ENCODE peak calls at places on chromosome 20, in seven cellular contexts. One of them, this sample, is unnamed.

GRCh38 chr20:6381887-6382286 is 259.1 kb upstream of the FERMT1 start:
- DNase-seq in prostate gland: no peak
- DNase-seq in endothelial cell of umbilical vein: peak; percentile 4
- DNase-seq in ovary: no peak
- DNase-seq in Panc1: no peak
- DNase-seq in tibial artery: no peak
- DNase-seq in PC-9: no peak
- DNase-seq in this sample: peak; percentile 16

GRCh38 chr20:23294671-23295070 is 55.9 kb upstream of the NXT1 start:
- DNase-seq in prostate gland: no peak
- DNase-seq in endothelial cell of umbilical vein: no peak
- DNase-seq in ovary: no peak
- DNase-seq in Panc1: no peak
- DNase-seq in tibial artery: no peak
- DNase-seq in PC-9: no peak
- DNase-seq in this sample: no peak

GRCh38 chr20:32898721-32899120 is 40.0 kb downstream of the EFCAB8 start:
- DNase-seq in prostate gland: no peak
- DNase-seq in endothelial cell of umbilical vein: no peak
- DNase-seq in ovary: no peak
- DNase-seq in Panc1: no peak
- DNase-seq in tibial artery: no peak
- DNase-seq in PC-9: no peak
- DNase-seq in this sample: peak; percentile 46

GRCh38 chr20:13791562-13792459 is 7.0 kb downstream of the NDUFAF5 start:
- DNase-seq in prostate gland: no peak
- DNase-seq in endothelial cell of umbilical vein: no peak
- DNase-seq in ovary: no peak
- DNase-seq in Panc1: no peak
- DNase-seq in tibial artery: no peak
- DNase-seq in PC-9: no peak
- DNase-seq in this sample: no peak

GRCh38 chr20:49690899-49691620 is 22.6 kb downstream of the B4GALT5 start:
- DNase-seq in prostate gland: no peak
- DNase-seq in endothelial cell of umbilical vein: peak; percentile 89
- DNase-seq in ovary: no peak
- DNase-seq in Panc1: no peak
- DNase-seq in tibial artery: no peak
- DNase-seq in PC-9: no peak
- DNase-seq in this sample: peak; percentile 50

GRCh38 chr20:37543828-37544227 is 16.2 kb upstream of the BLCAP start:
- DNase-seq in prostate gland: no peak
- DNase-seq in endothelial cell of umbilical vein: peak; percentile 55
- DNase-seq in ovary: no peak
- DNase-seq in Panc1: no peak
- DNase-seq in tibial artery: no peak
- DNase-seq in PC-9: peak; percentile 71
- DNase-seq in this sample: no peak

GRCh38 chr20:828987-829386 is 4.5 kb upstream of the FAM110A start:
- DNase-seq in prostate gland: no peak
- DNase-seq in endothelial cell of umbilical vein: no peak
- DNase-seq in ovary: no peak
- DNase-seq in Panc1: no peak
- DNase-seq in tibial artery: no peak
- DNase-seq in PC-9: no peak
- DNase-seq in this sample: no peak

GRCh38 chr20:61932711-61933480 is 132.8 kb downstream of the TAF4 start:
- DNase-seq in prostate gland: no peak
- DNase-seq in endothelial cell of umbilical vein: no peak
- DNase-seq in ovary: no peak
- DNase-seq in Panc1: no peak
- DNase-seq in tibial artery: peak; percentile 13
- DNase-seq in PC-9: no peak
- DNase-seq in this sample: no peak

GRCh38 chr20:46093531-46093930 is 3.8 kb upstream of the NCOA5 start:
- DNase-seq in prostate gland: no peak
- DNase-seq in endothelial cell of umbilical vein: no peak
- DNase-seq in ovary: no peak
- DNase-seq in Panc1: no peak
- DNase-seq in tibial artery: no peak
- DNase-seq in PC-9: peak; percentile 5
- DNase-seq in this sample: peak; percentile 18

GRCh38 chr20:10917826-10918225 is 244.0 kb upstream of the JAG1 start:
- DNase-seq in prostate gland: no peak
- DNase-seq in endothelial cell of umbilical vein: no peak
- DNase-seq in ovary: no peak
- DNase-seq in Panc1: no peak
- DNase-seq in tibial artery: no peak
- DNase-seq in PC-9: no peak
- DNase-seq in this sample: no peak

GRCh38 chr20:51800132-51800721 is 2.1 kb downstream of the SALL4 start:
- DNase-seq in prostate gland: peak; percentile 73
- DNase-seq in endothelial cell of umbilical vein: peak; percentile 62
- DNase-seq in ovary: peak; percentile 57
- DNase-seq in Panc1: peak; percentile 24
- DNase-seq in tibial artery: no peak
- DNase-seq in PC-9: peak; percentile 62
- DNase-seq in this sample: peak; percentile 15

GRCh38 chr20:63082308-63082938 is 75.7 kb upstream of the BHLHE23 start:
- DNase-seq in prostate gland: no peak
- DNase-seq in endothelial cell of umbilical vein: no peak
- DNase-seq in ovary: peak; percentile 38
- DNase-seq in Panc1: no peak
- DNase-seq in tibial artery: no peak
- DNase-seq in PC-9: no peak
- DNase-seq in this sample: no peak

GRCh38 chr20:62063981-62064787 is 1.5 kb downstream of the TAF4 start:
- DNase-seq in prostate gland: no peak
- DNase-seq in endothelial cell of umbilical vein: no peak
- DNase-seq in ovary: peak; percentile 51
- DNase-seq in Panc1: no peak
- DNase-seq in tibial artery: no peak
- DNase-seq in PC-9: peak; percentile 45
- DNase-seq in this sample: peak; percentile 14

GRCh38 chr20:20454367-20454766 is 86.5 kb downstream of the INSM1 start:
- DNase-seq in prostate gland: no peak
- DNase-seq in endothelial cell of umbilical vein: no peak
- DNase-seq in ovary: no peak
- DNase-seq in Panc1: no peak
- DNase-seq in tibial artery: no peak
- DNase-seq in PC-9: no peak
- DNase-seq in this sample: no peak

GRCh38 chr20:49700411-49701185 is 13.1 kb downstream of the B4GALT5 start:
- DNase-seq in prostate gland: no peak
- DNase-seq in endothelial cell of umbilical vein: peak; percentile 85
- DNase-seq in ovary: no peak
- DNase-seq in Panc1: no peak
- DNase-seq in tibial artery: no peak
- DNase-seq in PC-9: peak; percentile 89
- DNase-seq in this sample: peak; percentile 57

GRCh38 chr20:36141310-36141709 is 13.2 kb upstream of the EPB41L1 start:
- DNase-seq in prostate gland: no peak
- DNase-seq in endothelial cell of umbilical vein: no peak
- DNase-seq in ovary: no peak
- DNase-seq in Panc1: no peak
- DNase-seq in tibial artery: no peak
- DNase-seq in PC-9: no peak
- DNase-seq in this sample: no peak

GRCh38 chr20:20207291-20207690 is 155.0 kb downstream of the CFAP61 start:
- DNase-seq in prostate gland: no peak
- DNase-seq in endothelial cell of umbilical vein: no peak
- DNase-seq in ovary: no peak
- DNase-seq in Panc1: no peak
- DNase-seq in tibial artery: no peak
- DNase-seq in PC-9: no peak
- DNase-seq in this sample: no peak

GRCh38 chr20:2585811-2586210 is 49.4 kb downstream of the TMC2 start:
- DNase-seq in prostate gland: no peak
- DNase-seq in endothelial cell of umbilical vein: no peak
- DNase-seq in ovary: no peak
- DNase-seq in Panc1: no peak
- DNase-seq in tibial artery: no peak
- DNase-seq in PC-9: no peak
- DNase-seq in this sample: peak; percentile 34

GRCh38 chr20:24948939-24949679 is at the start of gene CST7:
- DNase-seq in prostate gland: no peak
- DNase-seq in endothelial cell of umbilical vein: no peak
- DNase-seq in ovary: no peak
- DNase-seq in Panc1: no peak
- DNase-seq in tibial artery: no peak
- DNase-seq in PC-9: no peak
- DNase-seq in this sample: no peak

GRCh38 chr20:32152421-32153155 is 43.1 kb downstream of the TM9SF4 start:
- DNase-seq in prostate gland: no peak
- DNase-seq in endothelial cell of umbilical vein: peak; percentile 52
- DNase-seq in ovary: no peak
- DNase-seq in Panc1: no peak
- DNase-seq in tibial artery: no peak
- DNase-seq in PC-9: no peak
- DNase-seq in this sample: no peak

GRCh38 chr20:49853640-49854039 is 41.0 kb downstream of the SLC9A8 start:
- DNase-seq in prostate gland: no peak
- DNase-seq in endothelial cell of umbilical vein: peak; percentile 61
- DNase-seq in ovary: no peak
- DNase-seq in Panc1: no peak
- DNase-seq in tibial artery: no peak
- DNase-seq in PC-9: peak; percentile 78
- DNase-seq in this sample: peak; percentile 64

GRCh38 chr20:19460386-19460785 is 247.9 kb downstream of the SLC24A3 start:
- DNase-seq in prostate gland: no peak
- DNase-seq in endothelial cell of umbilical vein: no peak
- DNase-seq in ovary: no peak
- DNase-seq in Panc1: no peak
- DNase-seq in tibial artery: no peak
- DNase-seq in PC-9: no peak
- DNase-seq in this sample: no peak

GRCh38 chr20:8774412-8774811 is 294.5 kb upstream of the PLCB4 start:
- DNase-seq in prostate gland: no peak
- DNase-seq in endothelial cell of umbilical vein: no peak
- DNase-seq in ovary: no peak
- DNase-seq in Panc1: no peak
- DNase-seq in tibial artery: no peak
- DNase-seq in PC-9: no peak
- DNase-seq in this sample: no peak

GRCh38 chr20:54140927-54141566 is 32.7 kb downstream of the CYP24A1 start:
- DNase-seq in prostate gland: no peak
- DNase-seq in endothelial cell of umbilical vein: no peak
- DNase-seq in ovary: no peak
- DNase-seq in Panc1: no peak
- DNase-seq in tibial artery: no peak
- DNase-seq in PC-9: peak; percentile 96
- DNase-seq in this sample: peak; percentile 98

GRCh38 chr20:21968486-21968885 is 263.0 kb downstream of the PAX1 start:
- DNase-seq in prostate gland: no peak
- DNase-seq in endothelial cell of umbilical vein: no peak
- DNase-seq in ovary: no peak
- DNase-seq in Panc1: no peak
- DNase-seq in tibial artery: no peak
- DNase-seq in PC-9: no peak
- DNase-seq in this sample: no peak

GRCh38 chr20:59424976-59425375 is 124.6 kb downstream of the EDN3 start:
- DNase-seq in prostate gland: no peak
- DNase-seq in endothelial cell of umbilical vein: no peak
- DNase-seq in ovary: no peak
- DNase-seq in Panc1: no peak
- DNase-seq in tibial artery: no peak
- DNase-seq in PC-9: no peak
- DNase-seq in this sample: no peak

GRCh38 chr20:59422911-59423520 is 122.6 kb downstream of the EDN3 start:
- DNase-seq in prostate gland: no peak
- DNase-seq in endothelial cell of umbilical vein: no peak
- DNase-seq in ovary: no peak
- DNase-seq in Panc1: no peak
- DNase-seq in tibial artery: no peak
- DNase-seq in PC-9: no peak
- DNase-seq in this sample: no peak

GRCh38 chr20:59421920-59422637 is 121.7 kb downstream of the EDN3 start:
- DNase-seq in prostate gland: no peak
- DNase-seq in endothelial cell of umbilical vein: no peak
- DNase-seq in ovary: no peak
- DNase-seq in Panc1: no peak
- DNase-seq in tibial artery: no peak
- DNase-seq in PC-9: no peak
- DNase-seq in this sample: no peak

GRCh38 chr20:59416916-59417315 is 116.5 kb downstream of the EDN3 start:
- DNase-seq in prostate gland: no peak
- DNase-seq in endothelial cell of umbilical vein: no peak
- DNase-seq in ovary: no peak
- DNase-seq in Panc1: no peak
- DNase-seq in tibial artery: no peak
- DNase-seq in PC-9: no peak
- DNase-seq in this sample: no peak

GRCh38 chr20:59421089-59421488 is 120.7 kb downstream of the EDN3 start:
- DNase-seq in prostate gland: no peak
- DNase-seq in endothelial cell of umbilical vein: no peak
- DNase-seq in ovary: no peak
- DNase-seq in Panc1: no peak
- DNase-seq in tibial artery: no peak
- DNase-seq in PC-9: no peak
- DNase-seq in this sample: no peak
- H3K27me3 ChIP-seq in prostate gland: no peaks in the 10 kb centered on the region
- H3K27me3 ChIP-seq in endothelial cell of umbilical vein: no peaks in the 10 kb centered on the region
- H3K27me3 ChIP-seq in ovary: no peaks in the 10 kb centered on the region
- H3K27me3 ChIP-seq in Panc1: peaks cover 10% of the 10 kb centered on the region
- H3K27me3 ChIP-seq in tibial artery: no peaks in the 10 kb centered on the region
- H3K27me3 ChIP-seq in PC-9: peaks cover 99% of the 10 kb centered on the region
- H3K27me3 ChIP-seq in this sample: no peaks in the 10 kb centered on the region

GRCh38 chr20:34586488-34587163 is 28.1 kb downstream of the MAP1LC3A start:
- DNase-seq in prostate gland: no peak
- DNase-seq in endothelial cell of umbilical vein: no peak
- DNase-seq in ovary: no peak
- DNase-seq in Panc1: no peak
- DNase-seq in tibial artery: no peak
- DNase-seq in PC-9: no peak
- DNase-seq in this sample: no peak
- H3K4me1 ChIP-seq in prostate gland: no peaks in the 10 kb centered on the region
- H3K4me1 ChIP-seq in endothelial cell of umbilical vein: peaks cover 9% of the 10 kb centered on the region
- H3K4me1 ChIP-seq in ovary: peaks cover 13% of the 10 kb centered on the region
- H3K4me1 ChIP-seq in Panc1: no peaks in the 10 kb centered on the region
- H3K4me1 ChIP-seq in tibial artery: no peaks in the 10 kb centered on the region
- H3K4me1 ChIP-seq in PC-9: peaks cover 9% of the 10 kb centered on the region
- H3K4me1 ChIP-seq in this sample: no peaks in the 10 kb centered on the region

GRCh38 chr20:40016884-40017283 is 672.2 kb downstream of the MAFB start:
- DNase-seq in prostate gland: no peak
- DNase-seq in endothelial cell of umbilical vein: no peak
- DNase-seq in ovary: no peak
- DNase-seq in Panc1: no peak
- DNase-seq in tibial artery: no peak
- DNase-seq in PC-9: no peak
- DNase-seq in this sample: no peak
- TF ChIP-seq CTCF in prostate gland: no peak
- TF ChIP-seq CTCF in endothelial cell of umbilical vein: no peak
- TF ChIP-seq CTCF in ovary: no peak
- TF ChIP-seq CTCF in Panc1: no peak
- TF ChIP-seq CTCF in tibial artery: no peak
- TF ChIP-seq CTCF in PC-9: no peak
- TF ChIP-seq CTCF in this sample: no peak

DNA sequence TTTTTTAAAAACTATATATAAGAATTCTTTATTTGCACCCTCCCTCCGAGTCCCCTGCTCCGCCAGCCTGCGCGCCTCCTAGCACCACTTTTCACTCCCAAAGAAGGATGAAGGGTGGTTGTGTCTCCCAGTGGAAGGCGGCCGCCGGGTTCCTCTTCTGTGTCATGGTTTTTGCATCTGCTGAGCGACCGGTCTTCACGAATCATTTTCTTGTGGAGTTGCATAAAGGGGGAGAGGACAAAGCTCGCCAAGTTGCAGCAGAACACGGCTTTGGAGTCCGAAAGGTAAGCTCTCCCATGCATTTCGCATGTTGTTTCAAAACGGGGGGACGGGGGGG is 327 bp downstream of the PCSK2 start:
- DNase-seq in prostate gland: no peak
- DNase-seq in endothelial cell of umbilical vein: no peak
- DNase-seq in ovary: no peak
- DNase-seq in Panc1: no peak
- DNase-seq in tibial artery: no peak
- DNase-seq in PC-9: no peak
- DNase-seq in this sample: no peak
- H3K27me3 ChIP-seq in prostate gland: peaks cover 9% of the 10 kb centered on the region
- H3K27me3 ChIP-seq in endothelial cell of umbilical vein: peaks cover 25% of the 10 kb centered on the region
- H3K27me3 ChIP-seq in ovary: no peaks in the 10 kb centered on the region
- H3K27me3 ChIP-seq in Panc1: peaks cover 14% of the 10 kb centered on the region
- H3K27me3 ChIP-seq in tibial artery: no peaks in the 10 kb centered on the region
- H3K27me3 ChIP-seq in PC-9: peaks cover 47% of the 10 kb centered on the region
- H3K27me3 ChIP-seq in this sample: peaks cover 62% of the 10 kb centered on the region

This sample was measured in foreskin keratinocyte.